ENCODE peak calls at places on chromosome 11, in four cellular contexts. S is osteocyte, E is mucosa of descending colon, G is WTC11. L is an unnamed sample.

GRCh38 chr11:10784229-10785145 is 24.2 kb downstream of the EIF4G2 start:
- DNase-seq in S (no peak), E (no peak), G (no peak), L (no peak)

GRCh38 chr11:67082071-67082791 is 25.6 kb downstream of the RHOD start:
- DNase-seq in S (no peak), E (peak; percentile 34), G (peak; percentile 52), L (no peak)

GRCh38 chr11:47992959-47993820 is 12.8 kb downstream of the PTPRJ start:
- DNase-seq in S (no peak), E (no peak), G (no peak), L (no peak)

GRCh38 chr11:118672865-118673264 is 6.6 kb downstream of the TREH start:
- DNase-seq in S (no peak), E (no peak), G (no peak), L (no peak)

GRCh38 chr11:112885744-112886706 is 75.2 kb upstream of the NCAM1 start:
- DNase-seq in S (no peak), E (no peak), G (no peak), L (no peak)

GRCh38 chr11:65425971-65426838 is 3.6 kb downstream of the NEAT1 start:
- DNase-seq in S (no peak), E (peak; percentile 11), G (no peak), L (no peak)

GRCh38 chr11:70468256-70469230 is 70.2 kb downstream of the CTTN start:
- DNase-seq in S (peak; percentile 76), E (no peak), G (no peak), L (no peak)

GRCh38 chr11:66429983-66430602 is 8.6 kb downstream of the MRPL11 start:
- DNase-seq in S (peak; percentile 89), E (peak; percentile 75), G (peak; percentile 83), L (peak; percentile 44)

GRCh38 chr11:2521681-2522630 is 77.1 kb downstream of the KCNQ1 start:
- DNase-seq in S (peak; percentile 82), E (peak; percentile 9), G (peak; percentile 8), L (peak; percentile 10)

GRCh38 chr11:86746509-86746908 is 53.8 kb upstream of the PRSS23 start:
- DNase-seq in S (no peak), E (no peak), G (no peak), L (no peak)

GRCh38 chr11:108787105-108787504 is 122.2 kb downstream of the DDX10 start:
- DNase-seq in S (no peak), E (no peak), G (no peak), L (no peak)

GRCh38 chr11:44630511-44631210 is 65.2 kb downstream of the CD82 start:
- DNase-seq in S (peak; percentile 64), E (no peak), G (no peak), L (no peak)

GRCh38 chr11:17014774-17015638 is 792 bp upstream of the PLEKHA7 start:
- DNase-seq in S (no peak), E (peak; percentile 61), G (peak; percentile 59), L (no peak)

GRCh38 chr11:1546536-1547466 is 25.3 kb downstream of the DUSP8 start:
- DNase-seq in S (no peak), E (peak; percentile 82), G (peak; percentile 73), L (peak; percentile 50)

GRCh38 chr11:121494355-121495099 is 41.8 kb upstream of the SORL1-AS1 start:
- DNase-seq in S (no peak), E (no peak), G (no peak), L (no peak)

GRCh38 chr11:68889948-68890446 is 13.6 kb downstream of the MRPL21 start:
- DNase-seq in S (peak; percentile 97), E (peak; percentile 25), G (peak; percentile 79), L (no peak)
- TF ChIP-seq CTCF in S (peak; percentile 88), E (no peak), G (peak; percentile 34), L (no peak)

GRCh38 chr11:13487661-13488030 is 8.2 kb downstream of the PTH start:
- DNase-seq in S (no peak), E (no peak), G (peak; percentile 28), L (no peak)
- TF ChIP-seq CTCF in S (no peak), E (peak; percentile 10), G (no peak), L (no peak)

GRCh38 chr11:91513734-91514133 is 710.9 kb upstream of the FAT3 start:
- DNase-seq in S (no peak), E (no peak), G (no peak), L (no peak)
- TF ChIP-seq CTCF in S (peak; percentile 60), E (no peak), G (no peak), L (no peak)

GRCh38 chr11:103055174-103055890 is 36.6 kb downstream of the DCUN1D5 start:
- DNase-seq in S (no peak), E (no peak), G (no peak), L (no peak)
- TF ChIP-seq CTCF in S (peak; percentile 78), E (no peak), G (peak; percentile 22), L (no peak)